ENCODE peak calls at places on chromosomes 4 and X, in seven cellular contexts. I is activated CD4-positive, alpha-beta T cell treated with anti-CD3 and anti-CD28 coated beads, Interleukin-2, amount 50 U/mL, for 4 hours; D is G401; E is activated CD8-positive, alpha-beta memory T cell treated with anti-CD3 and anti-CD28 coated beads for 4 hours; P is NCI-H345; L is foreskin keratinocyte; O is GM19239. H is an unnamed sample.

GRCh38 chr4:8912506-8912905 is 40.9 kb upstream of the HMX1 start:
- DNase-seq in I (no peak), D (no peak), E (no peak), P (no peak), L (no peak), O (no peak), H (no peak)

GRCh38 chr4:73223258-73223651 is 35.3 kb downstream of the ANKRD17 start:
- DNase-seq in I (no peak), D (no peak), E (no peak), P (no peak), L (no peak), O (no peak), H (no peak)

GRCh38 chr4:159555873-159556272 is 453.0 kb downstream of the RAPGEF2 start:
- DNase-seq in I (no peak), D (no peak), E (no peak), P (no peak), L (no peak), O (no peak), H (no peak)

GRCh38 chrX:13144927-13145659 is 100.7 kb upstream of the FAM9C start:
- DNase-seq in I (no peak), D (no peak), E (no peak), P (no peak), L (no peak), O (no peak), H (no peak)

GRCh38 chr4:168162604-168163003 is 70.3 kb downstream of the ANXA10 start:
- DNase-seq in I (no peak), D (no peak), E (no peak), P (no peak), L (peak; percentile 90), O (no peak), H (no peak)

GRCh38 chr4:152777488-152777887 is 2.0 kb downstream of the TIGD4 start:
- DNase-seq in I (no peak), D (no peak), E (no peak), P (no peak), L (no peak), O (no peak), H (no peak)

GRCh38 chr4:845233-845835 is 19.4 kb upstream of the CPLX1 start:
- DNase-seq in I (no peak), D (no peak), E (no peak), P (no peak), L (no peak), O (no peak), H (no peak)

GRCh38 chr4:18869166-18869565 is 847.6 kb upstream of the LCORL start:
- DNase-seq in I (no peak), D (no peak), E (no peak), P (no peak), L (no peak), O (no peak), H (no peak)

GRCh38 chr4:83417566-83417965 is 38.1 kb downstream of the HELQ start:
- DNase-seq in I (no peak), D (no peak), E (no peak), P (no peak), L (peak; percentile 1), O (no peak), H (no peak)

GRCh38 chr4:46648088-46648744 is 258.3 kb upstream of the GABRA2 start:
- DNase-seq in I (no peak), D (no peak), E (no peak), P (no peak), L (peak; percentile 78), O (peak; percentile 1), H (peak; percentile 4)

GRCh38 chr4:37793562-37793961 is 32.9 kb upstream of the PGM2 start:
- DNase-seq in I (no peak), D (peak; percentile 82), E (no peak), P (peak; percentile 13), L (no peak), O (no peak), H (peak; percentile 43)

GRCh38 chr4:152430507-152430906 is 105.4 kb downstream of the FBXW7 start:
- DNase-seq in I (no peak), D (no peak), E (no peak), P (no peak), L (no peak), O (no peak), H (no peak)

GRCh38 chrX:16436348-16437188 is 213.4 kb upstream of the S100G start:
- DNase-seq in I (peak; percentile 47), D (peak; percentile 32), E (peak; percentile 18), P (peak; percentile 54), L (peak; percentile 44), O (peak; percentile 8), H (peak; percentile 65)

GRCh38 chrX:143095311-143095710 is 69.6 kb downstream of the SPANXN4 start:
- DNase-seq in I (no peak), D (no peak), E (no peak), P (no peak), L (no peak), O (no peak), H (no peak)

GRCh38 chr4:173138636-173139035 is 30.0 kb upstream of the GALNT7 start:
- DNase-seq in I (no peak), D (no peak), E (no peak), P (no peak), L (no peak), O (no peak), H (peak; percentile 53)

GRCh38 chr4:71694946-71695345 is 88.9 kb downstream of the GC start:
- DNase-seq in I (no peak), D (no peak), E (no peak), P (no peak), L (no peak), O (no peak), H (no peak)

GRCh38 chrX:8864151-8864550 is 63.0 kb upstream of the FAM9A start:
- DNase-seq in I (no peak), D (no peak), E (no peak), P (peak; percentile 35), L (no peak), O (no peak), H (peak; percentile 3)

GRCh38 chr4:75777589-75777988 is 53.2 kb downstream of the USO1 start:
- DNase-seq in I (no peak), D (no peak), E (no peak), P (no peak), L (no peak), O (no peak), H (no peak)

GRCh38 chr4:123871351-123871750 is 474.8 kb downstream of the SPRY1 start:
- DNase-seq in I (no peak), D (peak; percentile 65), E (no peak), P (no peak), L (no peak), O (no peak), H (no peak)

GRCh38 chrX:1719270-1719669 is 104.4 kb downstream of the ASMT start:
- DNase-seq in I (no peak), D (no peak), E (no peak), P (no peak), L (no peak), O (no peak), H (no peak)

GRCh38 chr4:37982736-37983135 is 22.5 kb downstream of the PTTG2 start:
- DNase-seq in I (no peak), D (no peak), E (no peak), P (no peak), L (peak; percentile 47), O (no peak), H (no peak)